ENCODE peak calls at places on chromosomes 2 and 18, in eight cellular contexts. One of them, this sample, is unnamed.

GRCh38 chr2:104919127-104919526 is 65.2 kb downstream of the POU3F3 start:
- DNase-seq in psoas muscle: no peak
- DNase-seq in Peyer's patch: peak
- DNase-seq in PC-3: peak
- DNase-seq in upper lobe of right lung: no peak
- DNase-seq in AG04450: no peak
- DNase-seq in omental fat pad: no peak
- DNase-seq in sigmoid colon: no peak
- DNase-seq in this sample: peak

GRCh38 chr18:801137-801536 is 10.9 kb downstream of the YES1 start:
- DNase-seq in Peyer's patch: no peak
- DNase-seq in upper lobe of right lung: no peak
- DNase-seq in psoas muscle: no peak
- DNase-seq in AG04450: no peak
- DNase-seq in sigmoid colon: no peak
- DNase-seq in omental fat pad: no peak
- DNase-seq in PC-3: no peak
- DNase-seq in this sample: no peak

GRCh38 chr2:179581605-179582004 is 279.8 kb downstream of the ZNF385B start:
- DNase-seq in PC-3: no peak
- DNase-seq in psoas muscle: no peak
- DNase-seq in upper lobe of right lung: no peak
- DNase-seq in AG04450: no peak
- DNase-seq in Peyer's patch: no peak
- DNase-seq in sigmoid colon: no peak
- DNase-seq in omental fat pad: no peak
- DNase-seq in this sample: no peak

GRCh38 chr2:119137502-119137901 is 21.0 kb downstream of the C1QL2 start:
- DNase-seq in Peyer's patch: no peak
- DNase-seq in sigmoid colon: no peak
- DNase-seq in upper lobe of right lung: peak
- DNase-seq in omental fat pad: no peak
- DNase-seq in AG04450: no peak
- DNase-seq in PC-3: no peak
- DNase-seq in psoas muscle: no peak
- DNase-seq in this sample: no peak

GRCh38 chr2:8231909-8232308 is 449.9 kb upstream of the ID2 start:
- DNase-seq in Peyer's patch: no peak
- DNase-seq in upper lobe of right lung: no peak
- DNase-seq in psoas muscle: no peak
- DNase-seq in sigmoid colon: no peak
- DNase-seq in PC-3: no peak
- DNase-seq in omental fat pad: no peak
- DNase-seq in AG04450: no peak
- DNase-seq in this sample: no peak

GRCh38 chr2:46535360-46535759 is 56.0 kb downstream of the TMEM247 start:
- DNase-seq in omental fat pad: no peak
- DNase-seq in sigmoid colon: no peak
- DNase-seq in PC-3: no peak
- DNase-seq in AG04450: no peak
- DNase-seq in upper lobe of right lung: no peak
- DNase-seq in Peyer's patch: no peak
- DNase-seq in psoas muscle: no peak
- DNase-seq in this sample: no peak

GRCh38 chr2:41967426-41968181 is 80.2 kb upstream of the PKDCC start:
- DNase-seq in sigmoid colon: peak
- DNase-seq in upper lobe of right lung: no peak
- DNase-seq in PC-3: no peak
- DNase-seq in AG04450: no peak
- DNase-seq in psoas muscle: peak
- DNase-seq in Peyer's patch: peak
- DNase-seq in omental fat pad: no peak
- DNase-seq in this sample: no peak

GRCh38 chr18:66129248-66129647 is 378.4 kb downstream of the CDH7 start:
- DNase-seq in sigmoid colon: no peak
- DNase-seq in omental fat pad: no peak
- DNase-seq in AG04450: no peak
- DNase-seq in PC-3: no peak
- DNase-seq in psoas muscle: no peak
- DNase-seq in Peyer's patch: no peak
- DNase-seq in upper lobe of right lung: no peak
- DNase-seq in this sample: no peak

GRCh38 chr2:158990397-158991209 is 22.2 kb downstream of the TANC1 start:
- DNase-seq in omental fat pad: no peak
- DNase-seq in upper lobe of right lung: no peak
- DNase-seq in psoas muscle: no peak
- DNase-seq in Peyer's patch: no peak
- DNase-seq in AG04450: peak
- DNase-seq in sigmoid colon: no peak
- DNase-seq in PC-3: peak
- DNase-seq in this sample: peak

GRCh38 chr2:29487967-29488550 is 372.8 kb downstream of the CLIP4 start:
- DNase-seq in omental fat pad: no peak
- DNase-seq in PC-3: no peak
- DNase-seq in sigmoid colon: no peak
- DNase-seq in upper lobe of right lung: no peak
- DNase-seq in AG04450: peak
- DNase-seq in psoas muscle: no peak
- DNase-seq in Peyer's patch: no peak
- DNase-seq in this sample: no peak

GRCh38 chr2:121099329-121100318 is 185.4 kb downstream of the TFCP2L1 start:
- DNase-seq in omental fat pad: no peak
- DNase-seq in sigmoid colon: peak
- DNase-seq in upper lobe of right lung: peak
- DNase-seq in PC-3: peak
- DNase-seq in Peyer's patch: no peak
- DNase-seq in psoas muscle: no peak
- DNase-seq in AG04450: no peak
- DNase-seq in this sample: peak

GRCh38 chr2:38037757-38038615 is 38.0 kb downstream of the CYP1B1 start:
- DNase-seq in Peyer's patch: no peak
- DNase-seq in psoas muscle: peak
- DNase-seq in omental fat pad: peak
- DNase-seq in sigmoid colon: no peak
- DNase-seq in AG04450: no peak
- DNase-seq in upper lobe of right lung: no peak
- DNase-seq in PC-3: no peak
- DNase-seq in this sample: no peak

GRCh38 chr18:45014047-45014501 is 333.4 kb downstream of the SETBP1 start:
- DNase-seq in sigmoid colon: no peak
- DNase-seq in AG04450: peak
- DNase-seq in omental fat pad: no peak
- DNase-seq in psoas muscle: no peak
- DNase-seq in upper lobe of right lung: no peak
- DNase-seq in Peyer's patch: no peak
- DNase-seq in PC-3: peak
- DNase-seq in this sample: peak

GRCh38 chr2:235458839-235459273 is 35.0 kb upstream of the AGAP1 start:
- DNase-seq in Peyer's patch: no peak
- DNase-seq in omental fat pad: no peak
- DNase-seq in sigmoid colon: no peak
- DNase-seq in upper lobe of right lung: peak
- DNase-seq in AG04450: no peak
- DNase-seq in PC-3: peak
- DNase-seq in psoas muscle: no peak
- DNase-seq in this sample: peak

GRCh38 chr2:235270951-235271350 is 222.9 kb upstream of the AGAP1 start:
- DNase-seq in AG04450: no peak
- DNase-seq in psoas muscle: no peak
- DNase-seq in Peyer's patch: no peak
- DNase-seq in PC-3: no peak
- DNase-seq in sigmoid colon: no peak
- DNase-seq in omental fat pad: no peak
- DNase-seq in upper lobe of right lung: no peak
- DNase-seq in this sample: peak

DNA sequence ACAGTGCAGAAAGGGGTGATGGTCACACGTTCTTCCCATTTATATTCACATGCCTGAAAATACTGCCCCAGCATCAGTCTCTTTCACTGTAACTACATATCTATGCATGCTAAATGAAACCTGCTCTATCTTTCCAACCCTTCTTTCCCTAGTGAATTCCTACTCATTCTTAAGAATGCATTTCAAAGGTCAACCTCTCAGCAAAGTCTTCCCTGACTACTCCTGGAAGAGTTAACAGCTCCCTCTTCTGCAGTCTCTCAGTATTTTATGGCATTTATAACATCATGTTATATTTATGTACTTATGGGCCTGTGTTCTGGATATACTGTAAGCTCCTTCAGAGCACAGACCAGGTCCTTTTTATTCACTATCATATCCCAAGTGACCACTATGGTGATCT is 71.7 kb upstream of the GALNT5 start:
- DNase-seq in omental fat pad: no peak
- DNase-seq in PC-3: peak
- DNase-seq in upper lobe of right lung: no peak
- DNase-seq in psoas muscle: no peak
- DNase-seq in AG04450: no peak
- DNase-seq in Peyer's patch: no peak
- DNase-seq in sigmoid colon: no peak
- DNase-seq in this sample: no peak
- TF ChIP-seq CTCF in omental fat pad: no peak
- TF ChIP-seq CTCF in PC-3: peak
- TF ChIP-seq CTCF in upper lobe of right lung: no peak
- TF ChIP-seq CTCF in psoas muscle: no peak
- TF ChIP-seq CTCF in AG04450: peak
- TF ChIP-seq CTCF in Peyer's patch: no peak
- TF ChIP-seq CTCF in sigmoid colon: no peak
- TF ChIP-seq CTCF in this sample: no peak

GRCh38 chr2:175966839-175967238 is 35.2 kb downstream of the LNPK start:
- DNase-seq in upper lobe of right lung: no peak
- DNase-seq in sigmoid colon: no peak
- DNase-seq in PC-3: no peak
- DNase-seq in psoas muscle: no peak
- DNase-seq in AG04450: no peak
- DNase-seq in omental fat pad: no peak
- DNase-seq in Peyer's patch: no peak
- DNase-seq in this sample: no peak

GRCh38 chr2:175965773-175966172 is 36.3 kb downstream of the LNPK start:
- DNase-seq in upper lobe of right lung: no peak
- DNase-seq in AG04450: no peak
- DNase-seq in PC-3: no peak
- DNase-seq in omental fat pad: no peak
- DNase-seq in psoas muscle: no peak
- DNase-seq in sigmoid colon: no peak
- DNase-seq in Peyer's patch: no peak
- DNase-seq in this sample: no peak

DNA sequence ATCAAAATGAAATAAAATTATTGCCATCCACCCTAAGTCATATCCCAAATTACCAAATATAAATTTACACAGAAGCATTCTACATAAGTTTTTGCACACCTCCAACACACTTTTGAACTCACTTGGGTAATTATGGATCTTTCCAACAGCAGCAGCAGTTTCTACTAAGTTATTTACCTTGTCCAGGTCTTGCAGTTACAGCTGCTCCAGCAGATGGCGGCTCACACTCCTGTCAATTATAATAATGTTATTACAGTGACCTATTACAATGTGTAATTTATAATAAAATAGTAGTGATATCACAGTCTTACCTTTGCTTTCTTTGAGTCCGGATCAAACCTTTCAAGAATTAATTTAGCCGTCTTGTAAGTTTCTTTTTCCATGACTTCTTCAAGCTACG is 37.9 kb downstream of the LNPK start:
- DNase-seq in Peyer's patch: no peak
- DNase-seq in AG04450: no peak
- DNase-seq in PC-3: peak
- DNase-seq in upper lobe of right lung: no peak
- DNase-seq in sigmoid colon: no peak
- DNase-seq in psoas muscle: no peak
- DNase-seq in omental fat pad: no peak
- DNase-seq in this sample: peak
- TF ChIP-seq CTCF in Peyer's patch: no peak
- TF ChIP-seq CTCF in AG04450: no peak
- TF ChIP-seq CTCF in PC-3: peak
- TF ChIP-seq CTCF in upper lobe of right lung: peak
- TF ChIP-seq CTCF in sigmoid colon: no peak
- TF ChIP-seq CTCF in psoas muscle: no peak
- TF ChIP-seq CTCF in omental fat pad: no peak
- TF ChIP-seq CTCF in this sample: peak

GRCh38 chr2:173963817-173964564 is 1.2 kb downstream of the SP3 start:
- DNase-seq in PC-3: peak
- DNase-seq in omental fat pad: peak
- DNase-seq in sigmoid colon: peak
- DNase-seq in AG04450: no peak
- DNase-seq in psoas muscle: peak
- DNase-seq in upper lobe of right lung: peak
- DNase-seq in Peyer's patch: peak
- DNase-seq in this sample: peak

GRCh38 chr2:173966274-173967098 is 1.3 kb upstream of the SP3 start:
- DNase-seq in sigmoid colon: no peak
- DNase-seq in Peyer's patch: no peak
- DNase-seq in omental fat pad: no peak
- DNase-seq in psoas muscle: no peak
- DNase-seq in AG04450: no peak
- DNase-seq in PC-3: no peak
- DNase-seq in upper lobe of right lung: no peak
- DNase-seq in this sample: no peak

GRCh38 chr2:173964565-173965371 is 405 bp downstream of the SP3 start:
- DNase-seq in Peyer's patch: peak
- DNase-seq in psoas muscle: peak
- DNase-seq in upper lobe of right lung: peak
- DNase-seq in omental fat pad: peak
- DNase-seq in sigmoid colon: peak
- DNase-seq in PC-3: peak
- DNase-seq in AG04450: peak
- DNase-seq in this sample: peak

GRCh38 chr2:173963323-173963816 is 1.8 kb downstream of the SP3 start:
- DNase-seq in AG04450: no peak
- DNase-seq in Peyer's patch: no peak
- DNase-seq in PC-3: peak
- DNase-seq in omental fat pad: no peak
- DNase-seq in upper lobe of right lung: no peak
- DNase-seq in sigmoid colon: peak
- DNase-seq in psoas muscle: no peak
- DNase-seq in this sample: peak

GRCh38 chr2:173965372-173966025 is at the start of gene SP3:
- DNase-seq in sigmoid colon: peak
- DNase-seq in Peyer's patch: peak
- DNase-seq in upper lobe of right lung: peak
- DNase-seq in PC-3: peak
- DNase-seq in AG04450: peak
- DNase-seq in psoas muscle: peak
- DNase-seq in omental fat pad: peak
- DNase-seq in this sample: peak
- TF ChIP-seq CTCF in sigmoid colon: peak
- TF ChIP-seq CTCF in Peyer's patch: no peak
- TF ChIP-seq CTCF in upper lobe of right lung: no peak
- TF ChIP-seq CTCF in PC-3: no peak
- TF ChIP-seq CTCF in AG04450: no peak
- TF ChIP-seq CTCF in psoas muscle: no peak
- TF ChIP-seq CTCF in omental fat pad: no peak
- TF ChIP-seq CTCF in this sample: no peak

DNA sequence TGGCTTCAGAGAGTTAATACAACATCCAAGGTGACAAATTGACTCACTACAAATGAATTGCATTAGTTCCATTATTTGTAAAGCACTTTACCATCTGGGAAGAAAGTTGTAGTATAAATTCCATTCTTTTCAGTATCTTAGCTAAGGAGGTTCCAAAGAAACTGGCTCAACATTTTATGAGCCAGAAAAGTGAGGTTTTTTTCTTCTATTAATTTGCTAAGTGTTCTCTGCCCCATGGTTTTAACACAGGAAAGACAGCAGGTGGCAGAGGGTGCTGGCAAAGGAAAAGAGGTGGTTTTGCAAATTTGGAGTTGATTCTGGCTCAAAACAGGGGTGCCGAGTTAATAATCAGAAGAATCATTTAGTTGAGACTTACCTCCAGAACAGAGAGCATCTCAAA is 410.1 kb downstream of the MTX2 start:
- DNase-seq in PC-3: no peak
- DNase-seq in Peyer's patch: no peak
- DNase-seq in sigmoid colon: no peak
- DNase-seq in omental fat pad: no peak
- DNase-seq in psoas muscle: no peak
- DNase-seq in upper lobe of right lung: no peak
- DNase-seq in AG04450: no peak
- DNase-seq in this sample: no peak
- TF ChIP-seq CTCF in PC-3: no peak
- TF ChIP-seq CTCF in Peyer's patch: no peak
- TF ChIP-seq CTCF in sigmoid colon: no peak
- TF ChIP-seq CTCF in omental fat pad: no peak
- TF ChIP-seq CTCF in psoas muscle: no peak
- TF ChIP-seq CTCF in upper lobe of right lung: no peak
- TF ChIP-seq CTCF in AG04450: no peak
- TF ChIP-seq CTCF in this sample: no peak

This sample was measured in MCF 10A.